ENCODE peak calls at places on chromosome 17, in five cellular contexts. M, K, P, V and B are unnamed samples.

GRCh38 chr17:29100296-29100695 is 57.4 kb downstream of the PIPOX start:
- DNase-seq in K (no peak), V (no peak), P (no peak), M (no peak), B (no peak)

GRCh38 chr17:67608691-67609090 is 109.0 kb upstream of the NOL11 start:
- DNase-seq in P (no peak), K (no peak), M (peak), V (no peak), B (no peak)

GRCh38 chr17:36994438-36994837 is 45.7 kb downstream of the AATF start:
- DNase-seq in K (no peak), M (peak), P (no peak), V (no peak), B (no peak)

GRCh38 chr17:72219824-72220473 is 99.1 kb downstream of the SOX9 start:
- DNase-seq in K (no peak), M (no peak), V (no peak), P (no peak), B (no peak)

GRCh38 chr17:31061678-31062077 is 33.1 kb upstream of the NF1 start:
- DNase-seq in K (no peak), V (no peak), M (peak), P (no peak), B (peak)

GRCh38 chr17:34135841-34136240 is 119.2 kb upstream of the CCL2 start:
- DNase-seq in K (no peak), V (no peak), P (peak), M (no peak), B (no peak)

GRCh38 chr17:42720996-42721583 is 23.8 kb downstream of the EZH1 start:
- DNase-seq in M (peak), V (peak), P (peak), K (peak), B (no peak)

GRCh38 chr17:977163-977562 is 2.4 kb downstream of the NXN start:
- DNase-seq in K (no peak), V (no peak), M (no peak), P (no peak), B (no peak)

GRCh38 chr17:39063681-39064069 is 87.8 kb downstream of the PLXDC1 start:
- DNase-seq in K (no peak), P (no peak), M (peak), V (no peak), B (no peak)

GRCh38 chr17:61583242-61583641 is 7.8 kb downstream of the NACA2 start:
- DNase-seq in P (no peak), V (peak), M (peak), K (peak), B (no peak)

GRCh38 chr17:27155866-27156265 is 138.0 kb upstream of the WSB1 start:
- DNase-seq in K (no peak), P (no peak), V (no peak), M (no peak), B (peak)